ENCODE peak calls at places on chromosomes 1 and 21, in ten cellular contexts. G is BJ; C is T-helper 1 cell; O is effector CD4-positive, alpha-beta T cell; Q is AG08395; N is left lung; V is fibroblast of lung; T is HTR-8/SVneo; S is left ventricle myocardium superior; I is ELR. J is an unnamed sample.

GRCh38 chr1:182637769-182638168 is 33.6 kb upstream of the RGS16 start:
- DNase-seq in G (no peak), C (no peak), O (no peak), Q (no peak), N (no peak), V (no peak), T (no peak), S (no peak), I (no peak), J (no peak)

GRCh38 chr1:209674957-209675566 is at the start of gene G0S2:
- DNase-seq in G (no peak), C (no peak), O (no peak), Q (peak), N (peak), V (peak), T (no peak), S (peak), I (peak), J (no peak)

GRCh38 chr1:45272943-45273342 is 53.8 kb upstream of the HPDL start:
- DNase-seq in G (peak), C (no peak), O (no peak), Q (peak), N (no peak), V (peak), T (no peak), S (no peak), I (peak), J (no peak)

GRCh38 chr1:205071028-205071409 is 13.2 kb downstream of the TMEM81 start:
- DNase-seq in G (no peak), C (no peak), O (no peak), Q (no peak), N (no peak), V (no peak), T (no peak), S (no peak), I (no peak), J (no peak)

GRCh38 chr1:42960693-42961559 is 2.3 kb upstream of the SLC2A1 start:
- DNase-seq in G (no peak), C (no peak), O (no peak), Q (no peak), N (no peak), V (no peak), T (no peak), S (no peak), I (no peak), J (no peak)

GRCh38 chr1:200991039-200991698 is 32.3 kb downstream of the KIF21B start:
- DNase-seq in G (no peak), C (no peak), O (no peak), Q (no peak), N (no peak), V (no peak), T (no peak), S (no peak), I (no peak), J (no peak)

GRCh38 chr1:37951041-37951782 is 4.4 kb upstream of the INPP5B start:
- DNase-seq in G (no peak), C (no peak), O (no peak), Q (no peak), N (no peak), V (no peak), T (no peak), S (no peak), I (no peak), J (no peak)

GRCh38 chr1:40171036-40171435 is 9.8 kb downstream of the RLF start:
- DNase-seq in G (no peak), C (no peak), O (no peak), Q (no peak), N (no peak), V (no peak), T (no peak), S (no peak), I (no peak), J (no peak)

GRCh38 chr21:39611547-39612190 is 1.1 kb upstream of the B3GALT5 start:
- DNase-seq in G (no peak), C (no peak), O (no peak), Q (no peak), N (no peak), V (no peak), T (no peak), S (no peak), I (peak), J (no peak)

GRCh38 chr1:7608628-7609295 is 162.3 kb upstream of the VAMP3 start:
- DNase-seq in G (no peak), C (no peak), O (no peak), Q (no peak), N (no peak), V (no peak), T (peak), S (no peak), I (peak), J (no peak)

GRCh38 chr1:167532375-167532774 is 14.0 kb upstream of the CD247 start:
- DNase-seq in G (no peak), C (no peak), O (no peak), Q (no peak), N (no peak), V (no peak), T (no peak), S (no peak), I (no peak), J (no peak)

GRCh38 chr1:27292111-27292510 is 29.9 kb upstream of the TMEM222 start:
- DNase-seq in G (no peak), C (no peak), O (no peak), Q (peak), N (no peak), V (no peak), T (no peak), S (peak), I (peak), J (no peak)

GRCh38 chr21:38797470-38797869 is 8.3 kb upstream of the ETS2 start:
- DNase-seq in G (no peak), C (no peak), O (no peak), Q (peak), N (no peak), V (no peak), T (peak), S (no peak), I (peak), J (no peak)

GRCh38 chr21:13368200-13368599 is 241.4 kb upstream of the POTED start:
- DNase-seq in G (no peak), C (no peak), O (no peak), Q (no peak), N (no peak), V (no peak), T (no peak), S (no peak), I (no peak), J (no peak)

GRCh38 chr1:85321237-85321964 is 45.0 kb upstream of the BCL10 start:
- DNase-seq in G (no peak), C (no peak), O (no peak), Q (peak), N (no peak), V (peak), T (no peak), S (no peak), I (peak), J (no peak)

GRCh38 chr1:33696311-33696710 is 167.6 kb upstream of the HMGB4 start:
- DNase-seq in G (no peak), C (no peak), O (no peak), Q (no peak), N (no peak), V (no peak), T (no peak), S (no peak), I (no peak), J (no peak)

GRCh38 chr21:39048574-39048973 is 134.7 kb downstream of the PSMG1 start:
- DNase-seq in G (no peak), C (no peak), O (no peak), Q (no peak), N (no peak), V (peak), T (no peak), S (no peak), I (peak), J (no peak)

GRCh38 chr1:38829368-38829767 is 30.2 kb downstream of the RRAGC start:
- DNase-seq in G (no peak), C (no peak), O (no peak), Q (no peak), N (no peak), V (no peak), T (no peak), S (no peak), I (no peak), J (no peak)

GRCh38 chr1:43547538-43548072 is 16.9 kb downstream of the PTPRF start:
- DNase-seq in G (no peak), C (no peak), O (no peak), Q (no peak), N (no peak), V (no peak), T (no peak), S (no peak), I (no peak), J (no peak)

GRCh38 chr1:192980856-192981255 is 78.3 kb downstream of the UCHL5 start:
- DNase-seq in G (no peak), C (no peak), O (no peak), Q (no peak), N (no peak), V (no peak), T (no peak), S (no peak), I (peak), J (no peak)

GRCh38 chr1:26471201-26471497 is 1.1 kb upstream of the HMGN2 start:
- DNase-seq in G (no peak), C (no peak), O (no peak), Q (no peak), N (no peak), V (no peak), T (no peak), S (no peak), I (no peak), J (no peak)

GRCh38 chr21:26840912-26841311 is 4.3 kb downstream of the ADAMTS1 start:
- DNase-seq in G (no peak), C (no peak), O (no peak), Q (peak), N (no peak), V (peak), T (no peak), S (peak), I (peak), J (no peak)

GRCh38 chr1:202968895-202969295 is 1.8 kb upstream of the CYB5R1 start:
- DNase-seq in G (no peak), C (peak), O (no peak), Q (peak), N (peak), V (peak), T (peak), S (no peak), I (peak), J (no peak)

GRCh38 chr1:150162862-150163706 is 13.4 kb downstream of the PLEKHO1 start:
- DNase-seq in G (peak), C (no peak), O (no peak), Q (peak), N (peak), V (peak), T (peak), S (peak), I (peak), J (no peak)